ENCODE peak calls at places on chromosomes 2 and 18, in eight cellular contexts. One of them, this sample, is unnamed. For H3K9me3, H3K4me1 and H3K36me3, the result is how much of the 10 kb centered on the place peaks cover.

GRCh38 chr2:223415071-223415470 is 187.1 kb downstream of the SCG2 start:
- DNase-seq in tibial nerve: no peak
- DNase-seq in heart right ventricle: no peak
- DNase-seq in aorta: no peak
- DNase-seq in K562: no peak
- DNase-seq in pancreas: no peak
- DNase-seq in HCT116: no peak
- DNase-seq in CD4-positive, CD25-positive, alpha-beta regulatory T cell: no peak
- DNase-seq in this sample: no peak

GRCh38 chr2:50039445-50039844 is 885.1 kb upstream of the FSHR start:
- DNase-seq in HCT116: no peak
- DNase-seq in CD4-positive, CD25-positive, alpha-beta regulatory T cell: no peak
- DNase-seq in aorta: no peak
- DNase-seq in heart right ventricle: no peak
- DNase-seq in pancreas: no peak
- DNase-seq in tibial nerve: no peak
- DNase-seq in K562: no peak
- DNase-seq in this sample: no peak

GRCh38 chr2:71747573-71747972 is 294.2 kb downstream of the DYSF start:
- DNase-seq in tibial nerve: no peak
- DNase-seq in pancreas: peak
- DNase-seq in aorta: no peak
- DNase-seq in HCT116: peak
- DNase-seq in CD4-positive, CD25-positive, alpha-beta regulatory T cell: no peak
- DNase-seq in heart right ventricle: no peak
- DNase-seq in K562: no peak
- DNase-seq in this sample: no peak

GRCh38 chr2:65991332-65991731 is 443.6 kb upstream of the MEIS1 start:
- DNase-seq in HCT116: no peak
- DNase-seq in tibial nerve: no peak
- DNase-seq in heart right ventricle: no peak
- DNase-seq in aorta: no peak
- DNase-seq in pancreas: no peak
- DNase-seq in CD4-positive, CD25-positive, alpha-beta regulatory T cell: no peak
- DNase-seq in K562: no peak
- DNase-seq in this sample: no peak

GRCh38 chr18:6561893-6562292 is 147.2 kb upstream of the L3MBTL4 start:
- DNase-seq in tibial nerve: no peak
- DNase-seq in pancreas: no peak
- DNase-seq in HCT116: no peak
- DNase-seq in CD4-positive, CD25-positive, alpha-beta regulatory T cell: no peak
- DNase-seq in K562: no peak
- DNase-seq in heart right ventricle: no peak
- DNase-seq in aorta: no peak
- DNase-seq in this sample: no peak

GRCh38 chr18:22609642-22610041 is 191.9 kb upstream of the CTAGE1 start:
- DNase-seq in heart right ventricle: peak
- DNase-seq in HCT116: no peak
- DNase-seq in CD4-positive, CD25-positive, alpha-beta regulatory T cell: no peak
- DNase-seq in tibial nerve: peak
- DNase-seq in pancreas: peak
- DNase-seq in aorta: peak
- DNase-seq in K562: no peak
- DNase-seq in this sample: no peak

GRCh38 chr2:119574864-119575263 is 30.6 kb downstream of the CFAP221 start:
- DNase-seq in K562: no peak
- DNase-seq in aorta: no peak
- DNase-seq in tibial nerve: no peak
- DNase-seq in CD4-positive, CD25-positive, alpha-beta regulatory T cell: no peak
- DNase-seq in HCT116: no peak
- DNase-seq in pancreas: no peak
- DNase-seq in heart right ventricle: no peak
- DNase-seq in this sample: no peak

GRCh38 chr2:224405841-224406370 is 4.0 kb upstream of the FAM124B start:
- DNase-seq in K562: no peak
- DNase-seq in CD4-positive, CD25-positive, alpha-beta regulatory T cell: no peak
- DNase-seq in pancreas: no peak
- DNase-seq in aorta: no peak
- DNase-seq in heart right ventricle: no peak
- DNase-seq in HCT116: no peak
- DNase-seq in tibial nerve: no peak
- DNase-seq in this sample: no peak

GRCh38 chr2:152580722-152581121 is 136.5 kb downstream of the PRPF40A start:
- DNase-seq in K562: no peak
- DNase-seq in HCT116: no peak
- DNase-seq in aorta: no peak
- DNase-seq in CD4-positive, CD25-positive, alpha-beta regulatory T cell: no peak
- DNase-seq in pancreas: no peak
- DNase-seq in heart right ventricle: no peak
- DNase-seq in tibial nerve: no peak
- DNase-seq in this sample: no peak

GRCh38 chr18:2758309-2758708 is 88.5 kb upstream of the EMILIN2 start:
- DNase-seq in heart right ventricle: no peak
- DNase-seq in CD4-positive, CD25-positive, alpha-beta regulatory T cell: no peak
- DNase-seq in aorta: no peak
- DNase-seq in pancreas: no peak
- DNase-seq in HCT116: no peak
- DNase-seq in tibial nerve: no peak
- DNase-seq in K562: no peak
- DNase-seq in this sample: no peak

GRCh38 chr2:55460562-55460961 is 40.9 kb upstream of the CCDC88A start:
- DNase-seq in K562: peak
- DNase-seq in heart right ventricle: no peak
- DNase-seq in pancreas: no peak
- DNase-seq in HCT116: no peak
- DNase-seq in tibial nerve: no peak
- DNase-seq in CD4-positive, CD25-positive, alpha-beta regulatory T cell: no peak
- DNase-seq in aorta: no peak
- DNase-seq in this sample: no peak

GRCh38 chr18:63271881-63272299 is 47.7 kb downstream of the BCL2 start:
- DNase-seq in K562: no peak
- DNase-seq in heart right ventricle: no peak
- DNase-seq in HCT116: no peak
- DNase-seq in pancreas: no peak
- DNase-seq in tibial nerve: peak
- DNase-seq in CD4-positive, CD25-positive, alpha-beta regulatory T cell: no peak
- DNase-seq in aorta: no peak
- DNase-seq in this sample: no peak

GRCh38 chr2:101643004-101643524 is 54.4 kb upstream of the MAP4K4 start:
- DNase-seq in K562: no peak
- DNase-seq in heart right ventricle: no peak
- DNase-seq in CD4-positive, CD25-positive, alpha-beta regulatory T cell: no peak
- DNase-seq in tibial nerve: no peak
- DNase-seq in pancreas: no peak
- DNase-seq in aorta: no peak
- DNase-seq in HCT116: no peak
- DNase-seq in this sample: no peak

GRCh38 chr2:89848763-89849162 is 1157.3 kb downstream of the RPIA start:
- DNase-seq in HCT116: no peak
- DNase-seq in pancreas: no peak
- DNase-seq in tibial nerve: no peak
- DNase-seq in heart right ventricle: no peak
- DNase-seq in CD4-positive, CD25-positive, alpha-beta regulatory T cell: no peak
- DNase-seq in K562: no peak
- DNase-seq in aorta: no peak
- DNase-seq in this sample: no peak
- H3K9me3 ChIP-seq in HCT116: under half
- H3K9me3 ChIP-seq in pancreas: under half
- H3K9me3 ChIP-seq in tibial nerve: under half
- H3K9me3 ChIP-seq in heart right ventricle: under half
- H3K9me3 ChIP-seq in CD4-positive, CD25-positive, alpha-beta regulatory T cell: under half
- H3K9me3 ChIP-seq in K562: under half
- H3K9me3 ChIP-seq in aorta: under half
- H3K9me3 ChIP-seq in this sample: under half

GRCh38 chr2:64840419-64840818 is 148.8 kb upstream of the SLC1A4 start:
- DNase-seq in HCT116: no peak
- DNase-seq in heart right ventricle: no peak
- DNase-seq in CD4-positive, CD25-positive, alpha-beta regulatory T cell: no peak
- DNase-seq in K562: no peak
- DNase-seq in tibial nerve: no peak
- DNase-seq in aorta: no peak
- DNase-seq in pancreas: no peak
- DNase-seq in this sample: no peak
- H3K4me1 ChIP-seq in HCT116: half or more
- H3K4me1 ChIP-seq in heart right ventricle: under half
- H3K4me1 ChIP-seq in CD4-positive, CD25-positive, alpha-beta regulatory T cell: under half
- H3K4me1 ChIP-seq in K562: under half
- H3K4me1 ChIP-seq in tibial nerve: under half
- H3K4me1 ChIP-seq in aorta: under half
- H3K4me1 ChIP-seq in pancreas: under half
- H3K4me1 ChIP-seq in this sample: under half

GRCh38 chr2:120968307-120969015 is 232.8 kb downstream of the GLI2 start:
- DNase-seq in pancreas: no peak
- DNase-seq in CD4-positive, CD25-positive, alpha-beta regulatory T cell: no peak
- DNase-seq in aorta: no peak
- DNase-seq in HCT116: no peak
- DNase-seq in K562: no peak
- DNase-seq in tibial nerve: no peak
- DNase-seq in heart right ventricle: no peak
- DNase-seq in this sample: no peak
- H3K36me3 ChIP-seq in pancreas: under half
- H3K36me3 ChIP-seq in CD4-positive, CD25-positive, alpha-beta regulatory T cell: under half
- H3K36me3 ChIP-seq in aorta: under half
- H3K36me3 ChIP-seq in HCT116: under half
- H3K36me3 ChIP-seq in K562: under half
- H3K36me3 ChIP-seq in tibial nerve: under half
- H3K36me3 ChIP-seq in heart right ventricle: under half
- H3K36me3 ChIP-seq in this sample: under half

DNA sequence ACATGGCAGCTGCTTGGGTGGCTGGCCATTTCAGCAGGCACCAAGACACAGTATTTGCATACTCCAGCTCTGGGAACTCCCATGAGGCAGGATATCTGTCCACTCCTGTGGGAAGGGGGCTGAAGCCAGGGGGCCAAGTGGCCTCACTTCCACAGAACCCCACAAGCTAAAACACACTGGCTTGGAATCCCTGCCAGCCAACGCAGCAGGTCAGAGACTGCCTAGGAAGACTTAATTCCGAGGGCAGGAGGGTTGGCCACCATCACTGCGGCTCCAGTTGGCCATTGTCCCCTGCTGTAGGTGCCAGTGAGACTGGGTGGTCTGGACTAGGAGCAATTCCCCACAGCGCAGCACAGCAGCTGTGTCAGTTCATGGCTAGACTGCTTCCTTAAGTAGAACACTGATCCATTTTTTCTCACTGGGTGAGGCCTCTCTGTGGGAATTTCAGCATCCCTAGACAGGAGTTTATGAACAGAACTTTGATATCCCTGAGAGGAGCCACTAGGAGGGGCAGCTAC is 52.0 kb downstream of the SPAG16 start:
- DNase-seq in aorta: peak
- DNase-seq in heart right ventricle: no peak
- DNase-seq in K562: no peak
- DNase-seq in CD4-positive, CD25-positive, alpha-beta regulatory T cell: no peak
- DNase-seq in tibial nerve: no peak
- DNase-seq in pancreas: no peak
- DNase-seq in HCT116: no peak
- DNase-seq in this sample: no peak
- H3K9me3 ChIP-seq in aorta: under half
- H3K9me3 ChIP-seq in heart right ventricle: under half
- H3K9me3 ChIP-seq in K562: under half
- H3K9me3 ChIP-seq in CD4-positive, CD25-positive, alpha-beta regulatory T cell: under half
- H3K9me3 ChIP-seq in tibial nerve: under half
- H3K9me3 ChIP-seq in pancreas: under half
- H3K9me3 ChIP-seq in HCT116: under half
- H3K9me3 ChIP-seq in this sample: under half

DNA sequence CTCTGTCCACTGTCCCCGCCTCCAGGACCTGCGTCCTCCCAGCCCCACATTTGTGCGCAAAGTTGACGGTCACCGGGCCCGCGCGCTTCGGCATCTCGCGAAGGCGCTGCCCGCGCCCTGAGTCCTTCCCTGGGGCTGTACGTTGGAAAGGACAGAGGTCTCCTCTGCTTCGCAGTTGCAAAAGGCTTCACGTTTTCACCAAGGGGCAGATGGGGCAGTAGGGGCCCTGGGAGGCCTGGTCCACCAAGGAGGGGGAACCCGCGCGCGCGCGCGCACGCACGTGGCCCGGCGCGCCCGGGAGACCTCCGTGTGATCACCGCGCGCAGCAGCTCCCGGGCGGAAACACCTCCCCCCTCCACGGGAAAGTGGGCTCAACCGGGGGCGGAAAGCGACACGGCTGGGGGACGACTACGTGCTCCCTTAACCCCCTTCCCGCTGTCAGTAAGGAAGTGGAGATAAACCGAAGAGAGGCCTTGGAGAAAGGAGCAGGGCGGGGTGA is 21.9 kb downstream of the TEX44 start:
- DNase-seq in pancreas: peak
- DNase-seq in CD4-positive, CD25-positive, alpha-beta regulatory T cell: no peak
- DNase-seq in aorta: peak
- DNase-seq in heart right ventricle: peak
- DNase-seq in K562: no peak
- DNase-seq in tibial nerve: no peak
- DNase-seq in HCT116: no peak
- DNase-seq in this sample: no peak
- H3K4me1 ChIP-seq in pancreas: under half
- H3K4me1 ChIP-seq in CD4-positive, CD25-positive, alpha-beta regulatory T cell: under half
- H3K4me1 ChIP-seq in aorta: under half
- H3K4me1 ChIP-seq in heart right ventricle: under half
- H3K4me1 ChIP-seq in K562: under half
- H3K4me1 ChIP-seq in tibial nerve: under half
- H3K4me1 ChIP-seq in HCT116: half or more
- H3K4me1 ChIP-seq in this sample: under half

GRCh38 chr18:12010187-12010802 is 29.0 kb downstream of the IMPA2 start:
- DNase-seq in CD4-positive, CD25-positive, alpha-beta regulatory T cell: no peak
- DNase-seq in pancreas: peak
- DNase-seq in K562: no peak
- DNase-seq in aorta: peak
- DNase-seq in tibial nerve: no peak
- DNase-seq in HCT116: no peak
- DNase-seq in heart right ventricle: no peak
- DNase-seq in this sample: no peak

GRCh38 chr18:12011962-12012549 is 30.7 kb downstream of the IMPA2 start:
- DNase-seq in K562: no peak
- DNase-seq in tibial nerve: no peak
- DNase-seq in HCT116: no peak
- DNase-seq in CD4-positive, CD25-positive, alpha-beta regulatory T cell: no peak
- DNase-seq in aorta: peak
- DNase-seq in pancreas: peak
- DNase-seq in heart right ventricle: peak
- DNase-seq in this sample: no peak

GRCh38 chr18:12012697-12013096 is 31.4 kb downstream of the IMPA2 start:
- DNase-seq in heart right ventricle: no peak
- DNase-seq in aorta: peak
- DNase-seq in pancreas: no peak
- DNase-seq in HCT116: no peak
- DNase-seq in CD4-positive, CD25-positive, alpha-beta regulatory T cell: no peak
- DNase-seq in K562: no peak
- DNase-seq in tibial nerve: no peak
- DNase-seq in this sample: no peak

GRCh38 chr18:12009581-12010140 is 28.4 kb downstream of the IMPA2 start:
- DNase-seq in heart right ventricle: no peak
- DNase-seq in aorta: peak
- DNase-seq in tibial nerve: no peak
- DNase-seq in pancreas: peak
- DNase-seq in K562: no peak
- DNase-seq in CD4-positive, CD25-positive, alpha-beta regulatory T cell: no peak
- DNase-seq in HCT116: no peak
- DNase-seq in this sample: no peak

GRCh38 chr18:12011199-12011961 is 30.1 kb downstream of the IMPA2 start:
- DNase-seq in K562: no peak
- DNase-seq in pancreas: peak
- DNase-seq in CD4-positive, CD25-positive, alpha-beta regulatory T cell: no peak
- DNase-seq in HCT116: no peak
- DNase-seq in heart right ventricle: no peak
- DNase-seq in tibial nerve: no peak
- DNase-seq in aorta: peak
- DNase-seq in this sample: no peak
- H3K36me3 ChIP-seq in K562: under half
- H3K36me3 ChIP-seq in pancreas: under half
- H3K36me3 ChIP-seq in CD4-positive, CD25-positive, alpha-beta regulatory T cell: under half
- H3K36me3 ChIP-seq in HCT116: under half
- H3K36me3 ChIP-seq in heart right ventricle: under half
- H3K36me3 ChIP-seq in tibial nerve: under half
- H3K36me3 ChIP-seq in aorta: under half
- H3K36me3 ChIP-seq in this sample: under half

This sample was measured in naive thymus-derived CD4-positive, alpha-beta T cell.